ENCODE peak calls at places on chromosomes 3 and 15, in eight cellular contexts. R is neural progenitor cell, B is HepG2, V is HCT116, Q is PC-3, P is astrocyte, H is fibroblast of lung, L is MM.1S. A is an unnamed sample.

GRCh38 chr3:9078561-9079240 is 115.4 kb upstream of the RAD18 start:
- DNase-seq in R (peak; percentile 57), B (peak; percentile 9), V (peak; percentile 3), Q (peak; percentile 20), P (no peak), H (no peak), L (no peak), A (peak; percentile 11)

GRCh38 chr3:8445861-8446260 is 55.8 kb upstream of the LMCD1 start:
- DNase-seq in R (no peak), B (no peak), V (no peak), Q (peak; percentile 96), P (peak; percentile 99), H (peak; percentile 99), L (no peak), A (peak; percentile 97)

GRCh38 chr3:63762180-63762579 is 56.9 kb upstream of the C3orf49 start:
- DNase-seq in R (no peak), B (no peak), V (no peak), Q (no peak), P (peak; percentile 27), H (peak; percentile 47), L (no peak), A (peak; percentile 71)

GRCh38 chr3:117011687-117012250 is 302.2 kb downstream of the TUSC7 start:
- DNase-seq in R (no peak), B (no peak), V (no peak), Q (no peak), P (no peak), H (no peak), L (no peak), A (peak; percentile 70)

GRCh38 chr15:28184166-28184565 is 85.1 kb upstream of the OCA2 start:
- DNase-seq in R (no peak), B (no peak), V (no peak), Q (no peak), P (peak; percentile 8), H (peak; percentile 29), L (no peak), A (peak; percentile 33)

GRCh38 chr15:68223171-68223570 is 6.4 kb downstream of the CLN6 start:
- DNase-seq in R (no peak), B (no peak), V (no peak), Q (no peak), P (no peak), H (no peak), L (no peak), A (no peak)

GRCh38 chr15:78072080-78072892 is 5.2 kb downstream of the TBC1D2B start:
- DNase-seq in R (no peak), B (peak; percentile 56), V (no peak), Q (no peak), P (no peak), H (peak; percentile 40), L (no peak), A (peak; percentile 81)

GRCh38 chr3:25967385-25967784 is 177.5 kb downstream of the OXSM start:
- DNase-seq in R (no peak), B (no peak), V (no peak), Q (no peak), P (no peak), H (no peak), L (no peak), A (no peak)

GRCh38 chr3:104750581-104750980 is 616.1 kb upstream of the ALCAM start:
- DNase-seq in R (no peak), B (no peak), V (no peak), Q (no peak), P (no peak), H (no peak), L (peak; percentile 73), A (peak; percentile 6)

GRCh38 chr15:29613951-29614382 is 208.3 kb downstream of the TJP1 start:
- DNase-seq in R (peak; percentile 26), B (peak; percentile 29), V (peak; percentile 33), Q (peak; percentile 54), P (no peak), H (no peak), L (peak; percentile 42), A (peak; percentile 56)

DNA sequence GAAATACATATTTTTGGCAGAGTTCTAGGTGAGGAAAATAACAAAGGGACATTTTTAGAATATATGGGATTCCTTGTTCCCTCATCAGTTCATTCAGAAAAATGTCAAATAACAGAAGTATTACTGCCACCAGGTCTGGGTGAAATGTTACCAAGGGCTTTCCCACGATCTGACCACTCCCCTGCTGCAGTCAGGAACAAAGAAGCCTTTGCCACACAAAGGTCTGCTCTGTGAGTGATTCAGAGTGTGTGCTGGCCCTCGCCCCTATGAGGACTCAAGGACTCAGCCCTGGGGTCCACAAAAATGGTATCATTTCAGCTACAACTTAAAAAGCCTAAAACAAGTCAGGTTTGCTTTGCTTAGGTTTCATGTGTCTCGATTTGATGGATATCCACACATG is 5.0 kb downstream of the MKRN3 start:
- DNase-seq in R (peak; percentile 49), B (peak; percentile 68), V (peak; percentile 8), Q (peak; percentile 38), P (peak; percentile 24), H (peak; percentile 40), L (no peak), A (no peak)
- H4K20me1 ChIP-seq in R (no peaks in the 10 kb centered on the region), B (peaks cover 5% of the 10 kb centered on the region), V (no peaks in the 10 kb centered on the region), Q (no peaks in the 10 kb centered on the region), P (peaks cover 13% of the 10 kb centered on the region), H (no peaks in the 10 kb centered on the region), L (no peaks in the 10 kb centered on the region), A (no peaks in the 10 kb centered on the region)

DNA sequence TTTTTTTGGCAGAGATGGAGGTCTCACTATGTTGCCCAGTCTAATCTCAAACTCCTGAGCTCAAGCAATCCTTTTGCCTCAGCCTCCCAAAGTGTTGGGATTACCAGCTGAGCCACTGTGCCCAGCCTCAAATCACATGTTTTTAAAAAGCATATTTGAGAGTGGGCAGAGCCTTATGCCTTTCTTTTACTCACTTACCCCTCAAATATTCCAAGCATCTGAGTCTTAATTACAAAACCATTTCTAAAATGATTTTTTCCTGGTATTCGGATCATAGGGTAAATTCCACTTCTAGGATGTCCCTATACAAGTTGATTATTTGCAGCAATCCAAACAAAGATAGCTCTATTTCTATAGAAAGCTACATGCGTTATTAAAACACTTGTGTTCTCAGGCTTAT is 106.1 kb downstream of the RFTN1 start:
- DNase-seq in R (no peak), B (no peak), V (no peak), Q (no peak), P (no peak), H (no peak), L (no peak), A (no peak)
- TF ChIP-seq EZH2 in R (no peak), B (no peak), V (no peak), Q (no peak), P (no peak), H (no peak), L (no peak), A (no peak)

GRCh38 chr3:192515661-192516040 is 211.7 kb downstream of the FGF12 start:
- DNase-seq in R (peak; percentile 26), B (no peak), V (no peak), Q (no peak), P (no peak), H (no peak), L (no peak), A (peak; percentile 1)
- H3K9ac ChIP-seq in R (no peak overlapping the region), B (no peak overlapping the region), V (no peak overlapping the region), Q (no peak overlapping the region), P (no peak overlapping the region), H (no peak overlapping the region), L (no peak overlapping the region), A (no peak overlapping the region)

DNA sequence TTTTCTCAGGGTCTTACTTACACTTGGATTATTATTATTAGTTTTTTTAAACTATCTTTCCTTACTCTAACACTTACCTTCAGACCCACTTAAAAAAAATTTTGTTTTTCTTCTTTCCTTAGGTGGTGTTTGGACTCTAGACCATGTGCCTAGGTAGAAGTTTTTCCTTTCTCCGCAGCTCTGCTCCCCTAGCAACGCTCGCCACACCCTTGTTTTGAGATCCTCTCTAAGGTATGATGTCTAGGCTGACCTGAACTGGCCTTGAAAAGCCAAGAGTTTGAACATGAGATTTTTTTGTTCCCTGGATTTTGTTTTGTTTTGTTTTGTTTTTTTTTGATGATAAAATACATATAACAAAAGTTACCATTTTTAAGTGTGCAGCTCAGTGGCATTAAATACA is 16.2 kb downstream of the ZNF592 start:
- DNase-seq in R (no peak), B (no peak), V (no peak), Q (no peak), P (no peak), H (no peak), L (no peak), A (no peak)
- H4K20me1 ChIP-seq in R (peaks cover 45% of the 10 kb centered on the region), B (peaks cover 5% of the 10 kb centered on the region), V (peaks cover 15% of the 10 kb centered on the region), Q (peaks cover 32% of the 10 kb centered on the region), P (peaks cover 88% of the 10 kb centered on the region), H (peaks cover 2% of the 10 kb centered on the region), L (peaks cover 27% of the 10 kb centered on the region), A (peaks cover 19% of the 10 kb centered on the region)

DNA sequence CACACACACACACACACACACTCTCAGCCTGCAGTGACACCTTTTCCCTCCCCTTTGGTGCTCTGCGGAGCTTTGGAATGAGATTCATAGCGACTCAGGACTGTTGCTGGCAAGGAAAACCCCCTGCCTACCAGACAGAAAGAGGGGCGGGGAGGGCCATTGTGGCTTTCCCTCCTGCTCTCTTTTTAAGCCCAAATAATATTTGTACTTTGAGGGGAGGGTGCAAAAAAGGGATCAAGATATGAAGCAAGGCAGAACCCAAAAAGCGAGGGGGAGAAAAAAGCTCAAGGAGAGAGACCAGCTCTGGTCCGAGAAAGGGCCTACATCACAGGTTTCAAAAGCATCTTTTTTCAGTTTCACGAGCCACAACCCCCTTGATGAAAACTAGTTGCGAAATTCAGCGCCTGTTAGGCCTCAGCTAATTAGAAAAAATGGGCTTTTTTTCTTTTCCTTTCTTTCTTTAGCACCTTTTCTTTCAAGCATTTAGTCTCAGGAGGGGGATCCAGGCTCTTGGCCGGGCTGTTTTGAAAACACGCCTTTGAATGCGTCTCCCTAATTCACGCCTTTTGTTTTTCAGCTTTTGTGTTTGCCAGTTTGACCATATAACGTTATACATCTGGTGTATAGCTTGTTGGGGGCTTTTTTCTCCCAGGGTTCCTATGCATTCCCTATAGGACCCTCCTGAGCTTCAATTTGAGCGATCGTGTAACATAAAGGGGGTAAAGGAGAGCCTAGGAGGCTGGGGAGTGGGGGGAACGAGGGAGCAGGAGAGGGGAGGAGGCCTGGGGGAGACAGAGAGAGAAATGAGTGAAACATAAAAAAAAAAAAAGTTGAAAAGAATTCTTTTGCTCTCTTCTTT is 1043.4 kb upstream of the NR2F2 start:
- DNase-seq in R (peak; percentile 95), B (no peak), V (no peak), Q (no peak), P (peak; percentile 42), H (peak; percentile 59), L (peak; percentile 64), A (no peak)
- TF ChIP-seq EZH2 in R (no peak), B (no peak), V (no peak), Q (no peak), P (no peak), H (no peak), L (no peak), A (no peak)

GRCh38 chr3:113631573-113631972 is 64.9 kb downstream of the USF3 start:
- DNase-seq in R (no peak), B (no peak), V (no peak), Q (no peak), P (no peak), H (no peak), L (no peak), A (no peak)
- H3K9ac ChIP-seq in R (no peak overlapping the region), B (no peak overlapping the region), V (no peak overlapping the region), Q (no peak overlapping the region), P (no peak overlapping the region), H (no peak overlapping the region), L (no peak overlapping the region), A (no peak overlapping the region)

DNA sequence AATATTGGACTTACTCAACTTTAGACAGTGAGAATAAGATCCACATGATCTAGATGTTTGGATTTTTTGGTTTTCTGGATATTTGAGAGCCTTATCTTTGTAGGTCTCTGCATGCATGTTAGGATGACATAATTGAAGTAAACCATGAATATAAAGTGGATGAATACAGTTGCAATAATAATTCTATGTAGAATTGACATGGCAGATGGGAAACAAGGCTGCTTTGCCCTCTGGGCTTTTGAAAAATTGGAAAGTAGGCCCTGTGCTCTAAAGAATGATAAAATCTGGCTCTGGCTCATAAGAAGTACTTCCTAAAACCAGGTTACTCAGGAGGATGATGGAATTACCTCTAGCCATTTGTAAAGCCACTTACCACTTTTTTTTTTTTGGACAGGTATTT is 86.9 kb downstream of the ZNF609 start:
- DNase-seq in R (no peak), B (no peak), V (no peak), Q (no peak), P (no peak), H (no peak), L (no peak), A (no peak)
- H4K20me1 ChIP-seq in R (peaks cover 52% of the 10 kb centered on the region), B (peaks cover 6% of the 10 kb centered on the region), V (peaks cover 11% of the 10 kb centered on the region), Q (no peaks in the 10 kb centered on the region), P (peaks cover 86% of the 10 kb centered on the region), H (no peaks in the 10 kb centered on the region), L (no peaks in the 10 kb centered on the region), A (peaks cover 15% of the 10 kb centered on the region)